ENCODE peak calls at places on chromosome 19, in seven cellular contexts. U, Z, T, S, E, D and V are unnamed samples.
A peak's percentile ranks its signal among the peaks of the same experiment; 100 is the strongest.

GRCh38 chr19:33396701-33397535 is 23.4 kb downstream of the CEBPG start:
- DNase-seq in D (no peak), S (no peak), E (no peak), U (no peak), Z (peak; percentile 63), T (peak; percentile 77), V (peak; percentile 48)

GRCh38 chr19:797528-798414 is 519 bp downstream of the PTBP1 start:
- DNase-seq in D (peak; percentile 66), U (peak; percentile 49), Z (peak; percentile 96), T (peak; percentile 92), S (peak; percentile 65), E (peak; percentile 83), V (peak; percentile 90)

GRCh38 chr19:40246292-40247073 is 20.0 kb upstream of the CCNP start:
- DNase-seq in E (no peak), U (no peak), Z (no peak), D (no peak), T (no peak), S (no peak), V (no peak)

GRCh38 chr19:29683009-29683408 is 17.7 kb downstream of the PLEKHF1 start:
- DNase-seq in T (no peak), S (peak; percentile 15), Z (peak; percentile 23), D (no peak), U (no peak), E (no peak), V (peak; percentile 74)

GRCh38 chr19:34676697-34677385 is at the start of gene SCGB2B2:
- DNase-seq in S (no peak), E (peak; percentile 38), T (no peak), U (no peak), D (no peak), Z (no peak), V (no peak)

GRCh38 chr19:19399733-19400438 is 5.6 kb upstream of the GATAD2A start:
- DNase-seq in U (no peak), Z (no peak), S (peak; percentile 17), T (no peak), D (no peak), E (no peak), V (peak; percentile 59)

GRCh38 chr19:15701757-15702589 is 25.9 kb upstream of the OR10H2 start:
- DNase-seq in D (no peak), S (no peak), E (no peak), Z (no peak), U (peak; percentile 39), T (no peak), V (no peak)

GRCh38 chr19:45958763-45959516 is 14.7 kb downstream of the NOVA2 start:
- DNase-seq in D (no peak), U (no peak), Z (no peak), E (peak; percentile 20), T (no peak), S (no peak), V (peak; percentile 48)

GRCh38 chr19:46585539-46585938 is 15.6 kb upstream of the CALM3 start:
- DNase-seq in T (no peak), E (no peak), U (no peak), S (no peak), Z (no peak), D (no peak), V (no peak)

GRCh38 chr19:38849147-38849745 is 540 bp downstream of the HNRNPL start:
- DNase-seq in S (peak; percentile 91), E (peak; percentile 94), D (peak; percentile 89), Z (peak; percentile 99), T (peak; percentile 96), U (peak; percentile 81), V (peak; percentile 96)

GRCh38 chr19:35618857-35619256 is 6.3 kb downstream of the HAUS5 start:
- DNase-seq in U (no peak), E (no peak), D (no peak), Z (no peak), T (peak; percentile 83), S (no peak), V (no peak)

GRCh38 chr19:23823952-23824389 is 65.3 kb upstream of the ZNF681 start:
- DNase-seq in E (peak; percentile 20), T (peak; percentile 75), D (no peak), U (peak; percentile 2), S (no peak), Z (no peak), V (peak; percentile 11)

GRCh38 chr19:35609881-35610353 is 2.6 kb upstream of the HAUS5 start:
- DNase-seq in U (no peak), S (no peak), Z (peak; percentile 34), E (no peak), T (no peak), D (no peak), V (no peak)

GRCh38 chr19:58568731-58569130 is 4.4 kb downstream of the MZF1 start:
- DNase-seq in E (no peak), U (no peak), T (no peak), D (no peak), Z (no peak), S (no peak), V (no peak)

GRCh38 chr19:54534156-54534555 is 31.5 kb downstream of the LAIR2 start:
- DNase-seq in E (no peak), S (no peak), T (no peak), U (no peak), D (no peak), Z (no peak), V (no peak)

GRCh38 chr19:2974342-2974932 is 2.9 kb upstream of the TLE6 start:
- DNase-seq in U (no peak), T (no peak), Z (peak; percentile 69), S (peak; percentile 32), D (no peak), E (no peak), V (peak; percentile 81)

GRCh38 chr19:2524840-2525723 is 49.2 kb downstream of the GADD45B start:
- DNase-seq in E (peak; percentile 87), U (peak; percentile 65), S (peak; percentile 82), Z (peak; percentile 81), D (no peak), T (peak; percentile 57), V (no peak)

GRCh38 chr19:40461669-40462221 is 3.8 kb downstream of the BLVRB start:
- DNase-seq in S (no peak), D (no peak), Z (peak; percentile 64), U (no peak), T (no peak), E (no peak), V (no peak)

GRCh38 chr19:38879400-38879751 is 1.3 kb upstream of the RINL start:
- DNase-seq in D (no peak), E (no peak), Z (peak; percentile 53), T (peak; percentile 35), S (no peak), U (no peak), V (no peak)

GRCh38 chr19:58409010-58409790 is 751 bp downstream of the ZNF584 start:
- DNase-seq in D (no peak), Z (no peak), E (peak; percentile 56), U (no peak), T (peak; percentile 65), S (no peak), V (no peak)

GRCh38 chr19:1591421-1592022 is 1.1 kb downstream of the MBD3 start:
- DNase-seq in E (no peak), T (no peak), Z (no peak), S (no peak), D (no peak), U (no peak), V (peak; percentile 13)

GRCh38 chr19:49849433-49850220 is 1.3 kb upstream of the PTOV1 start:
- DNase-seq in T (no peak), S (no peak), Z (no peak), D (no peak), U (no peak), E (no peak), V (no peak)
- TF ChIP-seq CTCF in T (no peak), S (no peak), Z (no peak), D (no peak), U (no peak), E (no peak), V (no peak)

DNA sequence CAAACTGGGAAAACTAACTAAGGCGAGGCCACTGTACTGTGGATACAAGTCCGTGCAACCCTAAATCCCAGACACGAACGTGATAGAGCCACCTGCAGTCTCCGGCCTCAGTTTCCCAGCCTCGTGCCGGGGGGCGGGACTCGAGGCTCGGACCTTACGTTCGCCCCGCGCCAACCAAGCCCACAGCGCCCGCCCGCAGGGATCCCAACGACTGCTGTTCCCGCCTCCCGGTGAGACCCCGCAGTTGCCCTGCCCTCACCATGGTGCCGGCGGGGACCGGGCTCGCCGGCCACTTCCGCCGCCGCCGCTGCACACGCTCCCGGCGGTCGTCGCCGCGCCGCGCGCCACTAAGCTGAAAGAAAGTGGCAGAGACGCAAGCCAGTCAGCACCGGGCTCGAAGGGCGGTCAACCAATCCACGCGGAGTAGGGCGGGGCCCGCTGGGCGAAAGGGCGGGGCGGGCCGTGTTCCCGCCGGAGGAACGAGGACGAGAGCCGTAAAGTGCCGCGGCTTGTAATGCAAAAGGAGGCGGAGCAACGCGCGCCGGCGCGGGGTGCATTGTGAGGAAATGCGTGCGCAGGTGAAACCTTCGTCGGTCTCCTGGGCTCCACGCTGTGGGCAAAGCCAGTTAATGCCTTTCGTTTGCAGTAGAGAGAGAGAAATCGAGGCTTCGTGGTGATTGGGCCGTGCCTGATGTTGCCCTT is at the start of gene LSM4:
- DNase-seq in T (peak; percentile 100), D (peak; percentile 89), U (peak; percentile 92), E (peak; percentile 99), S (peak; percentile 96), Z (peak; percentile 99), V (peak; percentile 97)
- TF ChIP-seq CTCF in T (no peak), D (peak; percentile 33), U (peak; percentile 74), E (no peak), S (peak; percentile 56), Z (peak; percentile 25), V (no peak)

DNA sequence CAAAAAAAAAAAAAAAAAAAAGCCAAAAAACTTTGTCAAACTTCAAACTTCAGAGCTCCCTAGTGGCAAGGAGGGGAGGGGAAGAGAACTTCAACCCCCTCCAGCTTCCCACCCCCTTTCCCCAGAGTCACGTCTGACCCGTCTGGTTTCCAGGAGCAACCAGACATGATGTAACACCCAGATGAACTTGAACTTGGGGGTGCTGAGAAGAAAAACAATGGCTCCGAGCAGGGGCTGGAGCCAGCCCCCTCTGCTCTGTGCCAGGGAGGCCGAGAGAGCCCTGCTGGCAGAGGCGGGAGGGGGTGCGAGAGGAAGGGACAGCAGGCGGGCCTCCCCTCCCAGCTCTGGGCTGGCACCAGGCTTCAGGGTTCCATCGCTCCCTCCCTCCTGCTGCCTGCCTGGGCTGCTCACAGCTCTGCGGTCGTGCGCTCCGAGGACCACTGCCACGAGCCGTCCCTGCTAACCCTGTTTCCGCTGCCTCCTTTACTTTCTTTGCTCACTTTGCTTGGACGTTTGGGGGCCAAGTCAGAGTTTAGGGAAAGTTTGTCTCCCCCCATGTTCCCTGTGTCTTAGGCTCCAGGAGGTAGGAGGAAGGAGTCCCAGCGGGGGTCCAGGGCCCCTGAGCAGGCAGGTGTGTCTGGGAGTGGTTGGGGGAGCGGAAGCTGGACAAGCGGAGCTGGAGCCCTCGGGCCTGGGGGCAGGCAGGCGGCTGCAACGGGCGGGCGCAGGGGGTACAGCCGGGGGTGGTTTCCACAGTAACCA is 11.1 kb downstream of the LYL1 start:
- DNase-seq in Z (peak; percentile 81), T (peak; percentile 65), E (no peak), S (peak; percentile 82), D (no peak), U (peak; percentile 28), V (peak; percentile 96)
- TF ChIP-seq CTCF in Z (no peak), T (no peak), E (no peak), S (peak; percentile 2), D (no peak), U (no peak), V (no peak)

DNA sequence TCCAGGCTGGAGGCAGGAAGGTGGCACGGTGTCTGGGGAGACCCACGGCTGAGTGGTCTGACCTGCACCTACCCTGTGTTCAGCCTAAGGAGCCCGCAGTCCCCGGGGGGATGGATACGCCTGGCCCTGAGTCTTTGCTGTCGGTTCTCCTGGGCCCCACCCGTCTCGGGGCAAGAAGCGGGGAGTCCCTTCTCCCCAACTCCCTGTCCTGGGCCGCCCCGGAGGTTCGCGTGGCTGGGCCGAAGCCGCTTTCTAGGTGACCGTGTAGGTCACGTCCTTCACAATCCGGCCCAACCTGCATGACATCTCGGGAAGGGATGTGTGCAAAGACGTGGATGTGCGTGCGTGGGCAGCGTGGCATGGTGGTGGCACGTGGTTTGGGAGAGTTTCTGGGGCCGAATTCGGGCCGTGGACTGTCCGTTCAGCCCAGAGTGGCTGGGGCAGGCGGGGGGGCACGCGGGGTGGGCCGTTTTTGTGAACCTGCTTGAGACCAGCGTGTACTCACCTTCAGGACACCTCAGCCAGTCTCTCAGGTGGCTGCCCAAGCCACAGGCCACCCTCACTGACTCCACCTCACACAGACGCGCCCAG is 103.3 kb downstream of the PTPRS start:
- DNase-seq in T (no peak), D (no peak), E (no peak), S (no peak), Z (peak; percentile 43), U (no peak), V (no peak)
- TF ChIP-seq CTCF in T (no peak), D (no peak), E (no peak), S (no peak), Z (no peak), U (no peak), V (no peak)